ENCODE peak calls at places on chromosome 19, in seven cellular contexts. H is NCI-H1092; B is NCI-H1105 treated with DMSO at 0.1 percent for 48 hours; W is SK-N-DZ; T is naive thymus-derived CD4-positive, alpha-beta T cell; I is nephron progenitor cell; C is posterior cingulate gyrus. A is an unnamed sample.

GRCh38 chr19:53624776-53625540 is 6.8 kb upstream of the DPRX start:
- DNase-seq in B (no peak), W (no peak), H (no peak), T (no peak), C (peak), I (no peak), A (no peak)

GRCh38 chr19:41863209-41863931 is 3.3 kb downstream of the RPS19 start:
- DNase-seq in C (no peak), I (no peak), W (no peak), B (no peak), T (no peak), H (no peak), A (no peak)

GRCh38 chr19:7908078-7908699 is 4.5 kb downstream of the MAP2K7 start:
- DNase-seq in C (no peak), T (no peak), H (no peak), W (no peak), I (no peak), B (no peak), A (no peak)

GRCh38 chr19:46180701-46181385 is 32.8 kb downstream of the IGFL2 start:
- DNase-seq in B (no peak), I (no peak), C (no peak), T (no peak), H (no peak), W (no peak), A (no peak)

GRCh38 chr19:56294557-56294956 is 20.1 kb downstream of the ZSCAN5A start:
- DNase-seq in C (no peak), H (peak), B (peak), I (no peak), W (no peak), T (no peak), A (no peak)

GRCh38 chr19:1232652-1233360 is 5.0 kb downstream of the CBARP start:
- DNase-seq in T (no peak), B (no peak), I (no peak), H (no peak), C (no peak), W (no peak), A (no peak)

GRCh38 chr19:10315335-10316214 is at the start of gene FDX2:
- DNase-seq in I (peak), W (peak), B (peak), H (peak), T (peak), C (peak), A (peak)

GRCh38 chr19:19627716-19628498 is at the start of gene LPAR2:
- DNase-seq in I (peak), T (peak), W (peak), C (no peak), H (no peak), B (peak), A (peak)

GRCh38 chr19:18762125-18763023 is 28.7 kb downstream of the COMP start:
- DNase-seq in W (no peak), C (no peak), B (peak), T (no peak), H (peak), I (no peak), A (no peak)

GRCh38 chr19:13079542-13079986 is 23.1 kb downstream of the LYL1 start:
- DNase-seq in T (no peak), H (no peak), W (no peak), I (no peak), B (no peak), C (no peak), A (no peak)

GRCh38 chr19:41877490-41877876 is 404 bp downstream of the CD79A start:
- DNase-seq in C (no peak), W (no peak), B (no peak), H (no peak), T (no peak), I (no peak), A (no peak)

GRCh38 chr19:44782729-44783128 is 5.0 kb downstream of the CBLC start:
- DNase-seq in H (no peak), B (no peak), C (no peak), I (no peak), W (no peak), T (no peak), A (no peak)